ENCODE peak calls at places on chromosome 10, in eight cellular contexts. One of them, this sample, is unnamed.

GRCh38 chr10:88895252-88895651 is 15.2 kb downstream of the STAMBPL1 start:
- DNase-seq in lower lobe of right lung: no peak
- DNase-seq in epithelial cell of esophagus: no peak
- DNase-seq in lung: no peak
- DNase-seq in GM12865: no peak
- DNase-seq in transverse colon: no peak
- DNase-seq in CD8-positive, alpha-beta T cell: no peak
- DNase-seq in epithelial cell of proximal tubule: no peak
- DNase-seq in this sample: no peak

GRCh38 chr10:38054361-38054797 is 39.8 kb upstream of the ZNF37A start:
- DNase-seq in epithelial cell of proximal tubule: no peak
- DNase-seq in transverse colon: no peak
- DNase-seq in lung: no peak
- DNase-seq in CD8-positive, alpha-beta T cell: no peak
- DNase-seq in epithelial cell of esophagus: peak; percentile 88
- DNase-seq in lower lobe of right lung: no peak
- DNase-seq in GM12865: no peak
- DNase-seq in this sample: peak; percentile 53

GRCh38 chr10:71268247-71268691 is 50.8 kb upstream of the SLC29A3 start:
- DNase-seq in transverse colon: no peak
- DNase-seq in CD8-positive, alpha-beta T cell: no peak
- DNase-seq in epithelial cell of esophagus: peak; percentile 38
- DNase-seq in GM12865: no peak
- DNase-seq in lung: no peak
- DNase-seq in epithelial cell of proximal tubule: no peak
- DNase-seq in lower lobe of right lung: no peak
- DNase-seq in this sample: no peak

GRCh38 chr10:127151981-127152699 is 44.3 kb downstream of the INSYN2A start:
- DNase-seq in lower lobe of right lung: peak; percentile 77
- DNase-seq in GM12865: no peak
- DNase-seq in epithelial cell of proximal tubule: no peak
- DNase-seq in CD8-positive, alpha-beta T cell: no peak
- DNase-seq in transverse colon: no peak
- DNase-seq in epithelial cell of esophagus: peak; percentile 76
- DNase-seq in lung: peak; percentile 66
- DNase-seq in this sample: peak; percentile 96

GRCh38 chr10:52249850-52250395 is 64.2 kb upstream of the DKK1 start:
- DNase-seq in epithelial cell of proximal tubule: no peak
- DNase-seq in lower lobe of right lung: no peak
- DNase-seq in epithelial cell of esophagus: no peak
- DNase-seq in GM12865: no peak
- DNase-seq in lung: no peak
- DNase-seq in transverse colon: no peak
- DNase-seq in CD8-positive, alpha-beta T cell: no peak
- DNase-seq in this sample: no peak

GRCh38 chr10:47368431-47369180 is 15.5 kb downstream of the ZNF488 start:
- DNase-seq in GM12865: no peak
- DNase-seq in lung: no peak
- DNase-seq in epithelial cell of proximal tubule: no peak
- DNase-seq in CD8-positive, alpha-beta T cell: no peak
- DNase-seq in transverse colon: no peak
- DNase-seq in epithelial cell of esophagus: no peak
- DNase-seq in lower lobe of right lung: no peak
- DNase-seq in this sample: no peak

GRCh38 chr10:43408331-43408709 is 666 bp downstream of the HNRNPF start:
- DNase-seq in transverse colon: no peak
- DNase-seq in lower lobe of right lung: no peak
- DNase-seq in GM12865: no peak
- DNase-seq in epithelial cell of esophagus: no peak
- DNase-seq in epithelial cell of proximal tubule: no peak
- DNase-seq in lung: no peak
- DNase-seq in CD8-positive, alpha-beta T cell: no peak
- DNase-seq in this sample: no peak

GRCh38 chr10:111360260-111360925 is 283.6 kb downstream of the ADRA2A start:
- DNase-seq in lower lobe of right lung: peak; percentile 45
- DNase-seq in epithelial cell of proximal tubule: no peak
- DNase-seq in epithelial cell of esophagus: peak; percentile 31
- DNase-seq in GM12865: peak; percentile 62
- DNase-seq in transverse colon: peak; percentile 30
- DNase-seq in lung: peak; percentile 32
- DNase-seq in CD8-positive, alpha-beta T cell: no peak
- DNase-seq in this sample: peak; percentile 63

GRCh38 chr10:70174058-70174741 is 3.9 kb upstream of the SAR1A start:
- DNase-seq in transverse colon: peak; percentile 25
- DNase-seq in epithelial cell of esophagus: peak; percentile 37
- DNase-seq in GM12865: peak; percentile 51
- DNase-seq in CD8-positive, alpha-beta T cell: no peak
- DNase-seq in lower lobe of right lung: no peak
- DNase-seq in epithelial cell of proximal tubule: no peak
- DNase-seq in lung: no peak
- DNase-seq in this sample: no peak

GRCh38 chr10:1737222-1738061 is at the start of gene ADARB2:
- DNase-seq in lung: no peak
- DNase-seq in epithelial cell of esophagus: peak; percentile 49
- DNase-seq in GM12865: peak; percentile 89
- DNase-seq in transverse colon: no peak
- DNase-seq in lower lobe of right lung: no peak
- DNase-seq in epithelial cell of proximal tubule: peak; percentile 6
- DNase-seq in CD8-positive, alpha-beta T cell: no peak
- DNase-seq in this sample: peak; percentile 92

GRCh38 chr10:125799446-125799845 is 23.6 kb downstream of the UROS start:
- DNase-seq in lower lobe of right lung: no peak
- DNase-seq in transverse colon: no peak
- DNase-seq in CD8-positive, alpha-beta T cell: no peak
- DNase-seq in epithelial cell of proximal tubule: no peak
- DNase-seq in epithelial cell of esophagus: no peak
- DNase-seq in GM12865: no peak
- DNase-seq in lung: no peak
- DNase-seq in this sample: no peak

GRCh38 chr10:114550756-114551290 is 107.3 kb downstream of the ABLIM1 start:
- DNase-seq in lower lobe of right lung: no peak
- DNase-seq in transverse colon: no peak
- DNase-seq in CD8-positive, alpha-beta T cell: no peak
- DNase-seq in epithelial cell of esophagus: peak; percentile 43
- DNase-seq in epithelial cell of proximal tubule: no peak
- DNase-seq in GM12865: no peak
- DNase-seq in lung: no peak
- DNase-seq in this sample: peak; percentile 39

GRCh38 chr10:65194131-65194530 is 1672.9 kb downstream of the REEP3 start:
- DNase-seq in epithelial cell of esophagus: peak; percentile 43
- DNase-seq in epithelial cell of proximal tubule: no peak
- DNase-seq in CD8-positive, alpha-beta T cell: no peak
- DNase-seq in lower lobe of right lung: no peak
- DNase-seq in lung: no peak
- DNase-seq in GM12865: no peak
- DNase-seq in transverse colon: no peak
- DNase-seq in this sample: peak; percentile 80

GRCh38 chr10:132817701-132818211 is 31.8 kb upstream of the NKX6-2 start:
- DNase-seq in transverse colon: no peak
- DNase-seq in lung: no peak
- DNase-seq in epithelial cell of esophagus: no peak
- DNase-seq in lower lobe of right lung: peak; percentile 38
- DNase-seq in GM12865: no peak
- DNase-seq in epithelial cell of proximal tubule: no peak
- DNase-seq in CD8-positive, alpha-beta T cell: no peak
- DNase-seq in this sample: no peak

GRCh38 chr10:57638411-57638810 is 629.3 kb downstream of the IPMK start:
- DNase-seq in epithelial cell of proximal tubule: no peak
- DNase-seq in epithelial cell of esophagus: peak; percentile 52
- DNase-seq in CD8-positive, alpha-beta T cell: no peak
- DNase-seq in lung: no peak
- DNase-seq in transverse colon: no peak
- DNase-seq in lower lobe of right lung: no peak
- DNase-seq in GM12865: no peak
- DNase-seq in this sample: peak; percentile 12

GRCh38 chr10:73039635-73040034 is 57.0 kb downstream of the P4HA1 start:
- DNase-seq in lung: no peak
- DNase-seq in lower lobe of right lung: no peak
- DNase-seq in GM12865: no peak
- DNase-seq in epithelial cell of proximal tubule: no peak
- DNase-seq in epithelial cell of esophagus: no peak
- DNase-seq in CD8-positive, alpha-beta T cell: no peak
- DNase-seq in transverse colon: no peak
- DNase-seq in this sample: peak; percentile 13

GRCh38 chr10:32318476-32318896 is 28.5 kb downstream of the EPC1 start:
- DNase-seq in lung: no peak
- DNase-seq in CD8-positive, alpha-beta T cell: no peak
- DNase-seq in epithelial cell of proximal tubule: no peak
- DNase-seq in transverse colon: no peak
- DNase-seq in GM12865: peak; percentile 81
- DNase-seq in epithelial cell of esophagus: no peak
- DNase-seq in lower lobe of right lung: no peak
- DNase-seq in this sample: peak; percentile 27

GRCh38 chr10:33937259-33937658 is 602.8 kb upstream of the NRP1 start:
- DNase-seq in GM12865: no peak
- DNase-seq in CD8-positive, alpha-beta T cell: no peak
- DNase-seq in lung: no peak
- DNase-seq in epithelial cell of esophagus: no peak
- DNase-seq in epithelial cell of proximal tubule: no peak
- DNase-seq in lower lobe of right lung: no peak
- DNase-seq in transverse colon: no peak
- DNase-seq in this sample: no peak

GRCh38 chr10:70575874-70576802 is 26.4 kb downstream of the PRF1 start:
- DNase-seq in GM12865: peak; percentile 94
- DNase-seq in epithelial cell of esophagus: no peak
- DNase-seq in lung: peak; percentile 59
- DNase-seq in CD8-positive, alpha-beta T cell: no peak
- DNase-seq in lower lobe of right lung: peak; percentile 77
- DNase-seq in epithelial cell of proximal tubule: no peak
- DNase-seq in transverse colon: peak; percentile 66
- DNase-seq in this sample: peak; percentile 80

GRCh38 chr10:16904619-16905018 is 87.4 kb upstream of the RSU1 start:
- DNase-seq in epithelial cell of proximal tubule: no peak
- DNase-seq in lower lobe of right lung: no peak
- DNase-seq in epithelial cell of esophagus: no peak
- DNase-seq in CD8-positive, alpha-beta T cell: no peak
- DNase-seq in transverse colon: no peak
- DNase-seq in GM12865: no peak
- DNase-seq in lung: no peak
- DNase-seq in this sample: no peak

GRCh38 chr10:122988501-122988900 is 8.3 kb downstream of the PSTK start:
- DNase-seq in GM12865: no peak
- DNase-seq in epithelial cell of esophagus: no peak
- DNase-seq in lower lobe of right lung: no peak
- DNase-seq in transverse colon: no peak
- DNase-seq in lung: no peak
- DNase-seq in CD8-positive, alpha-beta T cell: no peak
- DNase-seq in epithelial cell of proximal tubule: no peak
- DNase-seq in this sample: no peak

GRCh38 chr10:79495791-79496190 is 16.5 kb upstream of the EIF5AL1 start:
- DNase-seq in lower lobe of right lung: no peak
- DNase-seq in epithelial cell of proximal tubule: no peak
- DNase-seq in transverse colon: no peak
- DNase-seq in CD8-positive, alpha-beta T cell: no peak
- DNase-seq in GM12865: no peak
- DNase-seq in epithelial cell of esophagus: no peak
- DNase-seq in lung: no peak
- DNase-seq in this sample: no peak

GRCh38 chr10:82953331-82953730 is 1078.3 kb downstream of the NRG3 start:
- DNase-seq in lower lobe of right lung: no peak
- DNase-seq in epithelial cell of proximal tubule: no peak
- DNase-seq in CD8-positive, alpha-beta T cell: no peak
- DNase-seq in GM12865: no peak
- DNase-seq in lung: no peak
- DNase-seq in epithelial cell of esophagus: no peak
- DNase-seq in transverse colon: no peak
- DNase-seq in this sample: peak; percentile 13

GRCh38 chr10:12068467-12069269 is at the start of gene DHTKD1:
- DNase-seq in CD8-positive, alpha-beta T cell: peak; percentile 97
- DNase-seq in transverse colon: peak; percentile 99
- DNase-seq in lung: peak; percentile 99
- DNase-seq in lower lobe of right lung: peak; percentile 99
- DNase-seq in epithelial cell of proximal tubule: peak; percentile 45
- DNase-seq in epithelial cell of esophagus: peak; percentile 99
- DNase-seq in GM12865: peak; percentile 99
- DNase-seq in this sample: peak; percentile 98
- TF ChIP-seq CTCF in CD8-positive, alpha-beta T cell: peak; percentile 31
- TF ChIP-seq CTCF in transverse colon: peak; percentile 88
- TF ChIP-seq CTCF in lung: peak; percentile 10
- TF ChIP-seq CTCF in lower lobe of right lung: peak; percentile 53
- TF ChIP-seq CTCF in epithelial cell of proximal tubule: peak; percentile 45
- TF ChIP-seq CTCF in epithelial cell of esophagus: peak; percentile 59
- TF ChIP-seq CTCF in GM12865: peak; percentile 26
- TF ChIP-seq CTCF in this sample: peak; percentile 23

GRCh38 chr10:36515313-36515712 is 610.1 kb upstream of the ANKRD30A start:
- DNase-seq in transverse colon: no peak
- DNase-seq in lung: no peak
- DNase-seq in epithelial cell of proximal tubule: no peak
- DNase-seq in CD8-positive, alpha-beta T cell: no peak
- DNase-seq in epithelial cell of esophagus: no peak
- DNase-seq in lower lobe of right lung: no peak
- DNase-seq in GM12865: no peak
- DNase-seq in this sample: no peak
- TF ChIP-seq CTCF in transverse colon: no peak
- TF ChIP-seq CTCF in lung: no peak
- TF ChIP-seq CTCF in epithelial cell of proximal tubule: no peak
- TF ChIP-seq CTCF in CD8-positive, alpha-beta T cell: no peak
- TF ChIP-seq CTCF in epithelial cell of esophagus: no peak
- TF ChIP-seq CTCF in lower lobe of right lung: no peak
- TF ChIP-seq CTCF in GM12865: no peak
- TF ChIP-seq CTCF in this sample: no peak

GRCh38 chr10:97139651-97140283 is 46.0 kb downstream of the SLIT1 start:
- DNase-seq in GM12865: no peak
- DNase-seq in CD8-positive, alpha-beta T cell: no peak
- DNase-seq in lung: no peak
- DNase-seq in transverse colon: no peak
- DNase-seq in epithelial cell of esophagus: no peak
- DNase-seq in lower lobe of right lung: no peak
- DNase-seq in epithelial cell of proximal tubule: no peak
- DNase-seq in this sample: no peak

GRCh38 chr10:97140284-97140846 is 45.4 kb downstream of the SLIT1 start:
- DNase-seq in lung: no peak
- DNase-seq in transverse colon: no peak
- DNase-seq in epithelial cell of esophagus: no peak
- DNase-seq in lower lobe of right lung: no peak
- DNase-seq in GM12865: no peak
- DNase-seq in CD8-positive, alpha-beta T cell: no peak
- DNase-seq in epithelial cell of proximal tubule: no peak
- DNase-seq in this sample: no peak

GRCh38 chr10:97136744-97137143 is 49.0 kb downstream of the SLIT1 start:
- DNase-seq in transverse colon: no peak
- DNase-seq in epithelial cell of proximal tubule: no peak
- DNase-seq in lower lobe of right lung: no peak
- DNase-seq in epithelial cell of esophagus: no peak
- DNase-seq in lung: no peak
- DNase-seq in GM12865: no peak
- DNase-seq in CD8-positive, alpha-beta T cell: no peak
- DNase-seq in this sample: no peak

GRCh38 chr10:97138777-97139317 is 46.9 kb downstream of the SLIT1 start:
- DNase-seq in CD8-positive, alpha-beta T cell: no peak
- DNase-seq in lung: no peak
- DNase-seq in epithelial cell of esophagus: no peak
- DNase-seq in transverse colon: no peak
- DNase-seq in GM12865: no peak
- DNase-seq in epithelial cell of proximal tubule: no peak
- DNase-seq in lower lobe of right lung: no peak
- DNase-seq in this sample: no peak

GRCh38 chr10:97138174-97138573 is 47.6 kb downstream of the SLIT1 start:
- DNase-seq in epithelial cell of proximal tubule: no peak
- DNase-seq in transverse colon: no peak
- DNase-seq in GM12865: no peak
- DNase-seq in epithelial cell of esophagus: peak; percentile 4
- DNase-seq in CD8-positive, alpha-beta T cell: no peak
- DNase-seq in lung: no peak
- DNase-seq in lower lobe of right lung: no peak
- DNase-seq in this sample: peak; percentile 4
- TF ChIP-seq CTCF in epithelial cell of proximal tubule: peak; percentile 55
- TF ChIP-seq CTCF in transverse colon: peak; percentile 34
- TF ChIP-seq CTCF in GM12865: peak; percentile 18
- TF ChIP-seq CTCF in epithelial cell of esophagus: peak; percentile 13
- TF ChIP-seq CTCF in CD8-positive, alpha-beta T cell: no peak
- TF ChIP-seq CTCF in lung: no peak
- TF ChIP-seq CTCF in lower lobe of right lung: no peak
- TF ChIP-seq CTCF in this sample: no peak

GRCh38 chr10:101018600-101019439 is 12.1 kb downstream of the PDZD7 start:
- DNase-seq in epithelial cell of proximal tubule: no peak
- DNase-seq in transverse colon: peak; percentile 88
- DNase-seq in lung: peak; percentile 80
- DNase-seq in GM12865: peak; percentile 67
- DNase-seq in epithelial cell of esophagus: peak; percentile 76
- DNase-seq in lower lobe of right lung: peak; percentile 90
- DNase-seq in CD8-positive, alpha-beta T cell: peak; percentile 53
- DNase-seq in this sample: peak; percentile 71
- TF ChIP-seq CTCF in epithelial cell of proximal tubule: peak; percentile 78
- TF ChIP-seq CTCF in transverse colon: peak; percentile 77
- TF ChIP-seq CTCF in lung: peak; percentile 44
- TF ChIP-seq CTCF in GM12865: peak; percentile 75
- TF ChIP-seq CTCF in epithelial cell of esophagus: peak; percentile 70
- TF ChIP-seq CTCF in lower lobe of right lung: peak; percentile 81
- TF ChIP-seq CTCF in CD8-positive, alpha-beta T cell: peak; percentile 58
- TF ChIP-seq CTCF in this sample: peak; percentile 76

This sample was measured in MCF 10A.